ENCODE peak calls at places on chromosomes 12 and 14, in eight cellular contexts. One of them, this sample, is unnamed.

GRCh38 chr12:96401061-96401871 is 1.0 kb upstream of the CDK17 start:
- DNase-seq in psoas muscle: no peak
- DNase-seq in CD4-positive, CD25-positive, alpha-beta regulatory T cell: peak; percentile 84
- DNase-seq in Calu3: peak; percentile 9
- DNase-seq in activated T-helper 1 cell treated with anti-CD3 and anti-CD28 coated beads, Interleukin-2, amount 50 U/mL, for 16 hours: no peak
- DNase-seq in K562: peak; percentile 67
- DNase-seq in GM10248: peak; percentile 62
- DNase-seq in AG08396: peak; percentile 66
- DNase-seq in this sample: no peak

GRCh38 chr14:71290960-71291466 is 383.8 kb downstream of the PCNX1 start:
- DNase-seq in GM10248: peak; percentile 48
- DNase-seq in CD4-positive, CD25-positive, alpha-beta regulatory T cell: peak; percentile 38
- DNase-seq in Calu3: peak; percentile 15
- DNase-seq in psoas muscle: no peak
- DNase-seq in K562: peak; percentile 3
- DNase-seq in activated T-helper 1 cell treated with anti-CD3 and anti-CD28 coated beads, Interleukin-2, amount 50 U/mL, for 16 hours: peak; percentile 1
- DNase-seq in AG08396: peak; percentile 40
- DNase-seq in this sample: no peak

GRCh38 chr12:115763376-115763775 is 514.1 kb downstream of the MED13L start:
- DNase-seq in psoas muscle: no peak
- DNase-seq in K562: no peak
- DNase-seq in activated T-helper 1 cell treated with anti-CD3 and anti-CD28 coated beads, Interleukin-2, amount 50 U/mL, for 16 hours: no peak
- DNase-seq in GM10248: no peak
- DNase-seq in Calu3: no peak
- DNase-seq in AG08396: no peak
- DNase-seq in CD4-positive, CD25-positive, alpha-beta regulatory T cell: no peak
- DNase-seq in this sample: no peak

GRCh38 chr12:59698599-59698998 is 102.8 kb downstream of the SLC16A7 start:
- DNase-seq in K562: no peak
- DNase-seq in psoas muscle: no peak
- DNase-seq in GM10248: no peak
- DNase-seq in activated T-helper 1 cell treated with anti-CD3 and anti-CD28 coated beads, Interleukin-2, amount 50 U/mL, for 16 hours: no peak
- DNase-seq in Calu3: no peak
- DNase-seq in CD4-positive, CD25-positive, alpha-beta regulatory T cell: no peak
- DNase-seq in AG08396: peak; percentile 17
- DNase-seq in this sample: no peak

GRCh38 chr12:913919-914718 is 35.4 kb downstream of the RAD52 start:
- DNase-seq in GM10248: no peak
- DNase-seq in Calu3: no peak
- DNase-seq in K562: no peak
- DNase-seq in AG08396: peak; percentile 54
- DNase-seq in psoas muscle: no peak
- DNase-seq in CD4-positive, CD25-positive, alpha-beta regulatory T cell: no peak
- DNase-seq in activated T-helper 1 cell treated with anti-CD3 and anti-CD28 coated beads, Interleukin-2, amount 50 U/mL, for 16 hours: no peak
- DNase-seq in this sample: no peak

GRCh38 chr14:100747021-100747586 is 20.4 kb downstream of the DLK1 start:
- DNase-seq in Calu3: peak; percentile 18
- DNase-seq in K562: no peak
- DNase-seq in AG08396: peak; percentile 45
- DNase-seq in activated T-helper 1 cell treated with anti-CD3 and anti-CD28 coated beads, Interleukin-2, amount 50 U/mL, for 16 hours: no peak
- DNase-seq in GM10248: no peak
- DNase-seq in CD4-positive, CD25-positive, alpha-beta regulatory T cell: no peak
- DNase-seq in psoas muscle: peak; percentile 70
- DNase-seq in this sample: peak; percentile 79

GRCh38 chr14:101761881-101762529 is 496 bp downstream of the PPP2R5C start:
- DNase-seq in CD4-positive, CD25-positive, alpha-beta regulatory T cell: peak; percentile 58
- DNase-seq in activated T-helper 1 cell treated with anti-CD3 and anti-CD28 coated beads, Interleukin-2, amount 50 U/mL, for 16 hours: no peak
- DNase-seq in Calu3: peak; percentile 51
- DNase-seq in AG08396: peak; percentile 74
- DNase-seq in psoas muscle: no peak
- DNase-seq in GM10248: peak; percentile 48
- DNase-seq in K562: no peak
- DNase-seq in this sample: peak; percentile 89

GRCh38 chr12:104411826-104412626 is 44.7 kb upstream of the CHST11 start:
- DNase-seq in AG08396: no peak
- DNase-seq in psoas muscle: no peak
- DNase-seq in CD4-positive, CD25-positive, alpha-beta regulatory T cell: no peak
- DNase-seq in Calu3: no peak
- DNase-seq in K562: peak; percentile 45
- DNase-seq in GM10248: no peak
- DNase-seq in activated T-helper 1 cell treated with anti-CD3 and anti-CD28 coated beads, Interleukin-2, amount 50 U/mL, for 16 hours: no peak
- DNase-seq in this sample: no peak

GRCh38 chr14:76057914-76058313 is 72.4 kb downstream of the IFT43 start:
- DNase-seq in K562: no peak
- DNase-seq in AG08396: no peak
- DNase-seq in GM10248: no peak
- DNase-seq in psoas muscle: no peak
- DNase-seq in Calu3: no peak
- DNase-seq in CD4-positive, CD25-positive, alpha-beta regulatory T cell: no peak
- DNase-seq in activated T-helper 1 cell treated with anti-CD3 and anti-CD28 coated beads, Interleukin-2, amount 50 U/mL, for 16 hours: no peak
- DNase-seq in this sample: no peak

GRCh38 chr12:24937553-24938244 is 11.2 kb downstream of the BCAT1 start:
- DNase-seq in AG08396: no peak
- DNase-seq in psoas muscle: no peak
- DNase-seq in activated T-helper 1 cell treated with anti-CD3 and anti-CD28 coated beads, Interleukin-2, amount 50 U/mL, for 16 hours: no peak
- DNase-seq in GM10248: no peak
- DNase-seq in Calu3: no peak
- DNase-seq in K562: peak; percentile 54
- DNase-seq in CD4-positive, CD25-positive, alpha-beta regulatory T cell: no peak
- DNase-seq in this sample: no peak

GRCh38 chr12:128817115-128818015 is 6.4 kb downstream of the SLC15A4 start:
- DNase-seq in CD4-positive, CD25-positive, alpha-beta regulatory T cell: no peak
- DNase-seq in AG08396: peak; percentile 73
- DNase-seq in activated T-helper 1 cell treated with anti-CD3 and anti-CD28 coated beads, Interleukin-2, amount 50 U/mL, for 16 hours: no peak
- DNase-seq in psoas muscle: peak; percentile 86
- DNase-seq in GM10248: peak; percentile 58
- DNase-seq in Calu3: peak; percentile 54
- DNase-seq in K562: peak; percentile 17
- DNase-seq in this sample: peak; percentile 33

GRCh38 chr12:92571844-92572543 is 130.8 kb upstream of the PLEKHG7 start:
- DNase-seq in K562: no peak
- DNase-seq in activated T-helper 1 cell treated with anti-CD3 and anti-CD28 coated beads, Interleukin-2, amount 50 U/mL, for 16 hours: no peak
- DNase-seq in Calu3: no peak
- DNase-seq in AG08396: no peak
- DNase-seq in GM10248: no peak
- DNase-seq in psoas muscle: peak; percentile 63
- DNase-seq in CD4-positive, CD25-positive, alpha-beta regulatory T cell: no peak
- DNase-seq in this sample: no peak

This sample was measured in lower leg skin.